ENCODE peak calls at places on chromosome 21, in eight cellular contexts. P, Q, E, Z, H, N, M and T are unnamed samples.

GRCh38 chr21:16569679-16570078 is 839.9 kb downstream of the USP25 start:
- DNase-seq in P (no peak), Q (no peak), E (peak), Z (no peak), H (no peak), N (no peak), M (no peak), T (no peak)

GRCh38 chr21:46316708-46317324 is 6.9 kb downstream of the C21orf58 start:
- DNase-seq in P (no peak), Q (no peak), E (no peak), Z (no peak), H (no peak), N (no peak), M (no peak), T (no peak)

GRCh38 chr21:20419780-20420179 is 578.4 kb upstream of the NCAM2 start:
- DNase-seq in P (no peak), Q (no peak), E (no peak), Z (no peak), H (no peak), N (no peak), M (no peak), T (no peak)

GRCh38 chr21:42586406-42586805 is 67.0 kb upstream of the PDE9A start:
- DNase-seq in P (no peak), Q (no peak), E (no peak), Z (no peak), H (no peak), N (no peak), M (no peak), T (no peak)

GRCh38 chr21:37210017-37210593 is 57.0 kb downstream of the VPS26C start:
- DNase-seq in P (no peak), Q (no peak), E (no peak), Z (no peak), H (no peak), N (no peak), M (no peak), T (no peak)

GRCh38 chr21:26842976-26843911 is 2.0 kb downstream of the ADAMTS1 start:
- DNase-seq in P (peak), Q (peak), E (peak), Z (no peak), H (no peak), N (peak), M (peak), T (peak)

GRCh38 chr21:45741691-45742090 is 98.2 kb downstream of the PCBP3 start:
- DNase-seq in P (no peak), Q (no peak), E (peak), Z (no peak), H (no peak), N (no peak), M (no peak), T (no peak)

GRCh38 chr21:36584980-36585940 is 105.3 kb upstream of the CLDN14 start:
- DNase-seq in P (no peak), Q (no peak), E (no peak), Z (no peak), H (no peak), N (no peak), M (no peak), T (no peak)

GRCh38 chr21:37783016-37783415 is 133.2 kb downstream of the KCNJ6 start:
- DNase-seq in P (no peak), Q (no peak), E (peak), Z (no peak), H (no peak), N (no peak), M (no peak), T (no peak)

GRCh38 chr21:46613391-46613790 is 8.5 kb upstream of the S100B start:
- DNase-seq in P (no peak), Q (no peak), E (no peak), Z (no peak), H (no peak), N (no peak), M (no peak), T (no peak)

GRCh38 chr21:28387220-28387619 is 605.5 kb downstream of the LTN1 start:
- DNase-seq in P (no peak), Q (no peak), E (no peak), Z (no peak), H (no peak), N (no peak), M (no peak), T (no peak)

GRCh38 chr21:39344848-39345247 is 4.0 kb downstream of the HMGN1 start:
- DNase-seq in P (no peak), Q (no peak), E (no peak), Z (no peak), H (no peak), N (no peak), M (no peak), T (no peak)

GRCh38 chr21:39048574-39048973 is 134.7 kb downstream of the PSMG1 start:
- DNase-seq in P (no peak), Q (no peak), E (peak), Z (no peak), H (no peak), N (no peak), M (no peak), T (no peak)

GRCh38 chr21:45992311-45993209 is 11.0 kb downstream of the COL6A1 start:
- DNase-seq in P (peak), Q (peak), E (no peak), Z (no peak), H (no peak), N (peak), M (no peak), T (peak)

GRCh38 chr21:36323032-36323431 is 3.0 kb downstream of the MORC3 start:
- DNase-seq in P (no peak), Q (no peak), E (peak), Z (no peak), H (no peak), N (no peak), M (no peak), T (no peak)

GRCh38 chr21:43972850-43973633 is 39.1 kb upstream of the TRAPPC10 start:
- DNase-seq in P (no peak), Q (no peak), E (peak), Z (no peak), H (no peak), N (peak), M (peak), T (peak)

GRCh38 chr21:42683371-42684108 is 30.1 kb downstream of the PDE9A start:
- DNase-seq in P (peak), Q (no peak), E (no peak), Z (no peak), H (no peak), N (no peak), M (no peak), T (no peak)

GRCh38 chr21:38487906-38488639 is 10.2 kb downstream of the ERG start:
- DNase-seq in P (no peak), Q (no peak), E (no peak), Z (no peak), H (no peak), N (no peak), M (no peak), T (no peak)

GRCh38 chr21:27421654-27422053 is 454.8 kb upstream of the ADAMTS5 start:
- DNase-seq in P (no peak), Q (no peak), E (no peak), Z (no peak), H (no peak), N (no peak), M (peak), T (no peak)

GRCh38 chr21:37917612-37918011 is 1.4 kb upstream of the KCNJ6 start:
- DNase-seq in P (no peak), Q (no peak), E (peak), Z (no peak), H (no peak), N (no peak), M (no peak), T (no peak)

DNA sequence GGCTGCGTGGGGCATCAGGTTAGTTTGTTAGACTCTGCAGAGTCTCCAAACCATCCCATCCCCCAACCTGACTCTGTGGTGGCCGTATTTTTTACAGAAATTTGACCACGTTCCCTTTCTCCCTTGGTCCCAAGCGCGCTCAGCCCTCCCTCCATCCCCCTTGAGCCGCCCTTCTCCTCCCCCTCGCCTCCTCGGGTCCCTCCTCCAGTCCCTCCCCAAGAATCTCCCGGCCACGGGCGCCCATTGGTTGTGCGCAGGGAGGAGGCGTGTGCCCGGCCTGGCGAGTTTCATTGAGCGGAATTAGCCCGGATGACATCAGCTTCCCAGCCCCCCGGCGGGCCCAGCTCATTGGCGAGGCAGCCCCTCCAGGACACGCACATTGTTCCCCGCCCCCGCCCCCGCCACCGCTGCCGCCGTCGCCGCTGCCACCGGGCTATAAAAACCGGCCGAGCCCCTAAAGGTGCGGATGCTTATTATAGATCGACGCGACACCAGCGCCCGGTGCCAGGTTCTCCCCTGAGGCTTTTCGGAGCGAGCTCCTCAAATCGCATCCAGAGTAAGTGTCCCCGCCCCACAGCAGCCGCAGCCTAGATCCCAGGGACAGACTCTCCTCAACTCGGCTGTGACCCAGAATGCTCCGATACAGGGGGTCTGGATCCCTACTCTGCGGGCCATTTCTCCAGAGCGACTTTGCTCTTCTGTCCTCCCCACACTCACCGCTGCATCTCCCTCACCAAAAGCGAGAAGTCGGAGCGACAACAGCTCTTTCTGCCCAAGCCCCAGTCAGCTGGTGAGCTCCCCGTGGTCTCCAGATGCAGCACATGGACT is at the start of gene OLIG2:
- DNase-seq in P (no peak), Q (no peak), E (peak), Z (no peak), H (no peak), N (no peak), M (no peak), T (no peak)
- H3K4me3 ChIP-seq in P (peak), Q (peak), E (no peak), Z (no peak), H (no peak), N (no peak), M (no peak), T (peak)

DNA sequence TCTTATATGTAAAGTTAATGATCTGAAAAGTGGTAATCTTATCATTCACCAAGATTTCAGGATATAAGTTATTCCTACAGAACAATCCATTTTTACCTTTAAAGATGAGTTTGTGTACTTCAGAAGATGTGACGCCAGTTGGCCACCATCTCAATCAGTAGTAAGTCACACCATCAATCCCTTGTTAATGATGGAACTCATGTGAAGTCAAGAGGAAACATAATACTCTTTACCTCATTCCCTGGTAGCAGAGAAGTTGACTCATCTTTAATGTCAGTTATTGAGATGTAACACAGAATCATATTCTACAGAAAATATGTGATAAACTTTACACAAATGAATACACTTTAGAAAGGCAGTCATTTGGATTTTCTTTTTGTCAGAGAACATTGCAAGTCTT is 38.2 kb downstream of the MRPL39 start:
- DNase-seq in P (no peak), Q (no peak), E (peak), Z (no peak), H (no peak), N (no peak), M (no peak), T (no peak)
- TF ChIP-seq POLR2A in P (no peak), Q (no peak), E (no peak), Z (no peak), H (no peak), N (no peak), M (no peak), T (no peak)

DNA sequence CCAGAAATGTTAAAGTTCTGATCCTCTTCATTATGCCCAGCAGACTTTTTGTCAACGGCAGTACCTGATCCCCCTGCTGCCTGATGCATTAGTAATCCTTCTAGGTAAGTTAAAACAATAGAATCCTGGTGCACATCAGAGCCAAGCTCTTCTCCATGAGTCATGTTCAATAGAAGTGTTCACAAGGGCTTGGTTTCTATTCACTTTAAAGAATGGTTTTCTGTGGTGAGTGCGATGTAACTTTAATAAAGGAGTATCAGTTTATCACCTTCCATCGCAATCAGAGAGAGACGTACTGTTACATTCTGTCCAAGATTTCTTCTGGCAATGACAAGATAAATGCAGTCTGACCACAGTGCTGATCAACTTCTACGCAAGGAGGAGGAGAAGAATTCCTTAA is 96.8 kb downstream of the NRIP1 start:
- DNase-seq in P (no peak), Q (no peak), E (no peak), Z (no peak), H (no peak), N (no peak), M (no peak), T (no peak)
- H3K27ac ChIP-seq in P (no peak), Q (no peak), E (no peak), Z (no peak), H (no peak), N (no peak), M (no peak), T (no peak)

GRCh38 chr21:35025206-35026152 is 23.6 kb downstream of the RUNX1 start:
- DNase-seq in P (no peak), Q (no peak), E (no peak), Z (no peak), H (no peak), N (no peak), M (no peak), T (no peak)

GRCh38 chr21:35027558-35028450 is 21.3 kb downstream of the RUNX1 start:
- DNase-seq in P (no peak), Q (no peak), E (no peak), Z (no peak), H (no peak), N (no peak), M (no peak), T (no peak)

GRCh38 chr21:35026153-35026499 is 23.0 kb downstream of the RUNX1 start:
- DNase-seq in P (no peak), Q (no peak), E (no peak), Z (no peak), H (no peak), N (no peak), M (no peak), T (no peak)

GRCh38 chr21:35028451-35028757 is 20.7 kb downstream of the RUNX1 start:
- DNase-seq in P (no peak), Q (no peak), E (no peak), Z (no peak), H (no peak), N (no peak), M (no peak), T (no peak)

GRCh38 chr21:35026617-35027557 is 22.2 kb downstream of the RUNX1 start:
- DNase-seq in P (peak), Q (no peak), E (peak), Z (no peak), H (no peak), N (peak), M (peak), T (peak)
- H3K4me3 ChIP-seq in P (no peak), Q (no peak), E (peak), Z (no peak), H (no peak), N (no peak), M (peak), T (peak)

GRCh38 chr21:32193066-32193465 is 85.8 kb downstream of the MIS18A start:
- DNase-seq in P (no peak), Q (no peak), E (no peak), Z (no peak), H (no peak), N (no peak), M (no peak), T (no peak)
- TF ChIP-seq POLR2A in P (no peak), Q (no peak), E (no peak), Z (no peak), H (no peak), N (no peak), M (no peak), T (no peak)

GRCh38 chr21:30710499-30710898 is 8.1 kb downstream of the KRTAP21-3 start:
- DNase-seq in P (no peak), Q (no peak), E (no peak), Z (no peak), H (no peak), N (no peak), M (no peak), T (no peak)
- H3K27ac ChIP-seq in P (no peak), Q (no peak), E (no peak), Z (no peak), H (no peak), N (no peak), M (no peak), T (no peak)